ENCODE peak calls at places on chromosomes 5 and 9, in five cellular contexts. O is H9, F is neuronal stem cell, X is H1, P is trophoblast cell. T is an unnamed sample.

GRCh38 chr5:72434781-72435437 is 72.3 kb downstream of the ZNF366 start:
- DNase-seq in X (no peak), P (no peak), F (no peak), O (no peak), T (no peak)

GRCh38 chr9:10259668-10260067 is 353.1 kb downstream of the PTPRD start:
- DNase-seq in P (no peak), O (no peak), F (no peak), X (no peak), T (no peak)

GRCh38 chr5:76406567-76407155 is 3.6 kb downstream of the IQGAP2 start:
- DNase-seq in P (no peak), X (no peak), O (no peak), F (no peak), T (no peak)

GRCh38 chr9:134058716-134059115 is 9.1 kb downstream of the BRD3 start:
- DNase-seq in P (no peak), F (no peak), O (peak), X (peak), T (no peak)

GRCh38 chr5:60195083-60195482 is 301.6 kb upstream of the PDE4D start:
- DNase-seq in P (no peak), X (no peak), O (no peak), F (no peak), T (no peak)

GRCh38 chr9:134752476-134752875 is 110.9 kb downstream of the COL5A1 start:
- DNase-seq in F (no peak), X (no peak), O (no peak), P (no peak), T (no peak)

GRCh38 chr9:8223861-8224260 is 424.3 kb upstream of the DMAC1 start:
- DNase-seq in X (no peak), F (no peak), O (no peak), P (no peak), T (no peak)

GRCh38 chr5:83475540-83476469 is 4.3 kb downstream of the VCAN start:
- DNase-seq in F (no peak), O (no peak), P (peak), X (no peak), T (peak)

GRCh38 chr5:109143001-109143400 is 266.8 kb downstream of the PJA2 start:
- DNase-seq in F (no peak), P (no peak), X (no peak), O (no peak), T (peak)

GRCh38 chr5:134738963-134739661 is 764 bp downstream of the CAMLG start:
- DNase-seq in P (peak), F (peak), X (peak), O (peak), T (peak)

GRCh38 chr5:126178521-126178920 is 244.7 kb upstream of the GRAMD2B start:
- DNase-seq in P (no peak), X (no peak), O (no peak), F (no peak), T (no peak)

GRCh38 chr9:99907208-99907532 is 716 bp downstream of the STX17 start:
- DNase-seq in O (no peak), X (no peak), F (no peak), P (no peak), T (no peak)
- H2BK12ac ChIP-seq in O (no peak), X (peak), F (no peak), P (no peak), T (no peak)

DNA sequence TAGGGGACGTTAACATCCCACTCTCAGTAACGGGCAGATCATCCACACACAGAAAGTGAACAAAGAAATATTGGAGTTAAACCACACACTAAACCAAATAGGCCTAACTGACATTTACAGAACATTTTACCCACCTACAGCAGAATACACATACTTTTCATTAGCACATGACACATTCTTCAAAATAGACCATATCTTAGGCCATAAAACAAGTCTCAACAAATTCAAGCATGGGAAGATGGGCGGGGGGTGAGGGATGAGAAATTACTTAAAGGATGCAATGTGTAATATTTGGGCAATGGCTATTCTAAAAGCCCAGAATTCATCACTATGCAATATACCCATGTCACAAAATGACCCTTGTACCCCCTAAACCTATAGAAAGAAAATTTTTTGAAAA is 226.2 kb downstream of the ATPSCKMT start:
- DNase-seq in X (no peak), P (no peak), F (no peak), O (no peak), T (no peak)
- H2BK12ac ChIP-seq in X (no peak), P (no peak), F (no peak), O (no peak), T (no peak)

GRCh38 chr9:36426945-36427344 is 26.9 kb upstream of the RNF38 start:
- DNase-seq in X (no peak), O (no peak), P (peak), F (no peak), T (no peak)
- H2BK12ac ChIP-seq in X (no peak), O (no peak), P (no peak), F (no peak), T (no peak)

DNA sequence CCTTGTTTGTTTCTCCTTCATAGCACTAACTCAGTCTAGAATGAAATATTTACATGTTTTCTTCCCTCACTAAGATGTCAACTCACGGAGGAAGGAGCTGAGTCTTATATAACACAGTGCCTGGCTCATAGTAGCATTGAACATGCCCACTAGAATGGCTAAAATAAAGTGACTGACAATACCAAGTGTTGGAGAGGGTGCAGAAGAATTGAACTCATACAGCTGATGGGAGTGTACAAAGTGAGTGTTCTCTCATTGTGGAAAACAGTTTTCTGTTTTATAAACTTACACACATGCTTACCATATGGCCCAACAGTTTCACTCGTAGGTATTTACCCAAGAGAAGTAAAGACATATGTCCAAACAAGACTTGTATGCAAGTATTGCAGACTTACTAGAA is 87.4 kb downstream of the PPARGC1B start:
- DNase-seq in P (no peak), F (no peak), X (no peak), O (no peak), T (no peak)
- H2BK12ac ChIP-seq in P (no peak), F (no peak), X (no peak), O (no peak), T (no peak)

GRCh38 chr5:142686210-142686734 is 382 bp upstream of the FGF1 start:
- DNase-seq in P (peak), X (no peak), O (no peak), F (no peak), T (peak)

GRCh38 chr5:142683885-142684505 is 1.9 kb downstream of the FGF1 start:
- DNase-seq in X (no peak), O (no peak), P (no peak), F (no peak), T (no peak)

GRCh38 chr5:142684508-142685031 is 1.3 kb downstream of the FGF1 start:
- DNase-seq in P (no peak), F (no peak), X (no peak), O (peak), T (no peak)

GRCh38 chr5:142686968-142687367 is 1.1 kb upstream of the FGF1 start:
- DNase-seq in X (no peak), P (no peak), O (no peak), F (no peak), T (no peak)

DNA sequence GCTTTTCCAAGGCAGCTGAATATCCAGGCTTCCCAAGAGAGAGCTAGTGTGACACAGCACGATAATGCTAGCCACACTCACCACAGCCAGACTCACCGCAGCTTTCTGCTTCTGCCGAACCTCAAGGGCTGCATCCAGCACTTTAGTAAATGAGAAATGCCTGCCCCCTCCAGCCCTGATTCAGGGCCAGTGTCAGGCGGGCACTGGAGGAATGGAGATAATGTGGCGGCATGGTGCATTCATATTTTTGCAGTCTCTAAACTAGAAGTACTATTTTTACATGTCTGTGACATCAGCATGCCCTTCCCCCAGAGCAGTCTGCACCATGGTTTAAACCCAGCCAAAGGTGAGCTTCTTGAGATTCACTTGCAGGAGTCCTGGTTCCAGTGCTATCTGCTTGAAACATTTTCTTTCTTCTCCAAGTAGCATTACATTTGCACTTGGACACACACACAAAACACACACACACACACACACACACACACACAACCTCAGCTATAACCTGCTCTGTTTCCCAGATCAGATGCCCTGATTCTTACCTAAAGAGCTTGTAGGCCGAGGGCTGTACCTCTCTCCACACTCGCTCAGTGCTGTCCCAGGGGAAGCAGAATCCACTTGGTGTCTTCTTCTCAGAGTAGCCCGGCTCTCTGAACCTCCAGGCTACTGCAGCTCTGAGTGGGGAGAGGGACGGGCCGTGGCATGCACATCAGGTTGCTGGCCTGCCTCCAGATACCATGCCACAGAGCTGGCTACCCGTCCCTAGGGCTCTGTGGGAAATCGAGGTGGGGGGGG is at the start of gene FGF1:
- DNase-seq in O (no peak), P (peak), X (no peak), F (no peak), T (no peak)
- H2BK12ac ChIP-seq in O (peak), P (no peak), X (peak), F (peak), T (peak)

GRCh38 chr5:138661342-138661975 is 86.3 kb upstream of the HSPA9 start:
- DNase-seq in O (no peak), P (no peak), X (no peak), F (no peak), T (no peak)

GRCh38 chr5:138661991-138662434 is 86.8 kb upstream of the HSPA9 start:
- DNase-seq in F (no peak), P (no peak), X (no peak), O (no peak), T (no peak)

GRCh38 chr5:138659561-138659960 is 84.4 kb upstream of the HSPA9 start:
- DNase-seq in P (no peak), X (no peak), F (no peak), O (no peak), T (no peak)

GRCh38 chr5:138659121-138659520 is 83.9 kb upstream of the HSPA9 start:
- DNase-seq in O (no peak), X (no peak), F (no peak), P (no peak), T (no peak)

GRCh38 chr5:138660051-138660572 is 84.9 kb upstream of the HSPA9 start:
- DNase-seq in O (no peak), F (no peak), X (no peak), P (no peak), T (no peak)
- H2BK12ac ChIP-seq in O (no peak), F (no peak), X (no peak), P (no peak), T (no peak)

GRCh38 chr9:79215819-79216218 is 355.9 kb upstream of the TLE4 start:
- DNase-seq in X (no peak), F (no peak), P (no peak), O (no peak), T (no peak)
- H2BK12ac ChIP-seq in X (no peak), F (no peak), P (no peak), O (no peak), T (no peak)

GRCh38 chr9:89065921-89066320 is 74.7 kb downstream of the S1PR3 start:
- DNase-seq in P (no peak), X (no peak), F (no peak), O (no peak), T (no peak)
- H2BK12ac ChIP-seq in P (no peak), X (no peak), F (no peak), O (no peak), T (no peak)

GRCh38 chr9:17130725-17131124 is 4.1 kb upstream of the CNTLN start:
- DNase-seq in P (no peak), X (no peak), F (no peak), O (no peak), T (no peak)
- H2BK12ac ChIP-seq in P (no peak), X (no peak), F (no peak), O (no peak), T (no peak)